ENCODE peak calls at places on chromosome 14, in seven cellular contexts. One of them, this sample, is unnamed.

GRCh38 chr14:92645841-92646478 is 102.5 kb downstream of the LGMN start:
- DNase-seq in sigmoid colon: no peak
- DNase-seq in brain microvascular endothelial cell: no peak
- DNase-seq in GM12865: no peak
- DNase-seq in esophagus muscularis mucosa: no peak
- DNase-seq in lung: no peak
- DNase-seq in upper lobe of right lung: no peak
- DNase-seq in this sample: no peak

GRCh38 chr14:54776361-54777001 is 126.1 kb downstream of the GCH1 start:
- DNase-seq in upper lobe of right lung: peak
- DNase-seq in lung: no peak
- DNase-seq in sigmoid colon: peak
- DNase-seq in brain microvascular endothelial cell: peak
- DNase-seq in GM12865: peak
- DNase-seq in esophagus muscularis mucosa: no peak
- DNase-seq in this sample: peak

GRCh38 chr14:24121210-24121609 is 6.5 kb upstream of the NRL start:
- DNase-seq in esophagus muscularis mucosa: no peak
- DNase-seq in sigmoid colon: no peak
- DNase-seq in GM12865: no peak
- DNase-seq in lung: no peak
- DNase-seq in brain microvascular endothelial cell: no peak
- DNase-seq in upper lobe of right lung: no peak
- DNase-seq in this sample: no peak

GRCh38 chr14:103556976-103557758 is 5.3 kb downstream of the BAG5 start:
- DNase-seq in brain microvascular endothelial cell: no peak
- DNase-seq in sigmoid colon: no peak
- DNase-seq in esophagus muscularis mucosa: no peak
- DNase-seq in GM12865: no peak
- DNase-seq in lung: no peak
- DNase-seq in upper lobe of right lung: no peak
- DNase-seq in this sample: no peak

GRCh38 chr14:93005838-93006237 is 82.9 kb downstream of the CHGA start:
- DNase-seq in esophagus muscularis mucosa: no peak
- DNase-seq in brain microvascular endothelial cell: no peak
- DNase-seq in lung: no peak
- DNase-seq in sigmoid colon: no peak
- DNase-seq in GM12865: no peak
- DNase-seq in upper lobe of right lung: no peak
- DNase-seq in this sample: no peak

GRCh38 chr14:73462815-73463214 is 4.5 kb upstream of the NUMB start:
- DNase-seq in brain microvascular endothelial cell: no peak
- DNase-seq in esophagus muscularis mucosa: no peak
- DNase-seq in sigmoid colon: no peak
- DNase-seq in upper lobe of right lung: no peak
- DNase-seq in GM12865: no peak
- DNase-seq in lung: no peak
- DNase-seq in this sample: no peak

GRCh38 chr14:22977684-22978486 is 4.5 kb downstream of the AJUBA start:
- DNase-seq in upper lobe of right lung: peak
- DNase-seq in esophagus muscularis mucosa: no peak
- DNase-seq in lung: peak
- DNase-seq in GM12865: no peak
- DNase-seq in sigmoid colon: peak
- DNase-seq in brain microvascular endothelial cell: no peak
- DNase-seq in this sample: no peak

GRCh38 chr14:24289649-24290283 is 9.8 kb downstream of the DHRS1 start:
- DNase-seq in brain microvascular endothelial cell: no peak
- DNase-seq in GM12865: peak
- DNase-seq in sigmoid colon: no peak
- DNase-seq in lung: no peak
- DNase-seq in esophagus muscularis mucosa: no peak
- DNase-seq in upper lobe of right lung: no peak
- DNase-seq in this sample: no peak

GRCh38 chr14:49959822-49960408 is 67.0 kb downstream of the ARF6 start:
- DNase-seq in GM12865: peak
- DNase-seq in brain microvascular endothelial cell: no peak
- DNase-seq in sigmoid colon: no peak
- DNase-seq in lung: no peak
- DNase-seq in upper lobe of right lung: no peak
- DNase-seq in esophagus muscularis mucosa: no peak
- DNase-seq in this sample: no peak

GRCh38 chr14:41137741-41138140 is 468.9 kb upstream of the LRFN5 start:
- DNase-seq in sigmoid colon: no peak
- DNase-seq in upper lobe of right lung: no peak
- DNase-seq in lung: no peak
- DNase-seq in GM12865: no peak
- DNase-seq in esophagus muscularis mucosa: no peak
- DNase-seq in brain microvascular endothelial cell: no peak
- DNase-seq in this sample: no peak

GRCh38 chr14:105039458-105040205 is 18.7 kb upstream of the CDCA4 start:
- DNase-seq in esophagus muscularis mucosa: no peak
- DNase-seq in upper lobe of right lung: no peak
- DNase-seq in sigmoid colon: no peak
- DNase-seq in lung: no peak
- DNase-seq in GM12865: no peak
- DNase-seq in brain microvascular endothelial cell: no peak
- DNase-seq in this sample: no peak

GRCh38 chr14:34214961-34215360 is 247.1 kb downstream of the SPTSSA start:
- DNase-seq in upper lobe of right lung: no peak
- DNase-seq in sigmoid colon: no peak
- DNase-seq in brain microvascular endothelial cell: no peak
- DNase-seq in GM12865: no peak
- DNase-seq in esophagus muscularis mucosa: no peak
- DNase-seq in lung: no peak
- DNase-seq in this sample: no peak

GRCh38 chr14:69880851-69881250 is 1.6 kb downstream of the SMOC1 start:
- DNase-seq in upper lobe of right lung: no peak
- DNase-seq in esophagus muscularis mucosa: no peak
- DNase-seq in brain microvascular endothelial cell: no peak
- DNase-seq in GM12865: no peak
- DNase-seq in lung: no peak
- DNase-seq in sigmoid colon: no peak
- DNase-seq in this sample: no peak

GRCh38 chr14:105169776-105170655 is 1.4 kb upstream of the JAG2 start:
- DNase-seq in lung: no peak
- DNase-seq in sigmoid colon: no peak
- DNase-seq in brain microvascular endothelial cell: no peak
- DNase-seq in esophagus muscularis mucosa: no peak
- DNase-seq in GM12865: no peak
- DNase-seq in upper lobe of right lung: no peak
- DNase-seq in this sample: no peak

GRCh38 chr14:35944847-35945246 is 118.7 kb downstream of the BRMS1L start:
- DNase-seq in GM12865: peak
- DNase-seq in sigmoid colon: no peak
- DNase-seq in upper lobe of right lung: no peak
- DNase-seq in brain microvascular endothelial cell: no peak
- DNase-seq in esophagus muscularis mucosa: peak
- DNase-seq in lung: no peak
- DNase-seq in this sample: no peak

GRCh38 chr14:69298131-69299071 is 38.4 kb downstream of the GALNT16 start:
- DNase-seq in brain microvascular endothelial cell: no peak
- DNase-seq in esophagus muscularis mucosa: no peak
- DNase-seq in upper lobe of right lung: peak
- DNase-seq in lung: no peak
- DNase-seq in GM12865: no peak
- DNase-seq in sigmoid colon: no peak
- DNase-seq in this sample: no peak

GRCh38 chr14:100709252-100709955 is 17.3 kb upstream of the DLK1 start:
- DNase-seq in GM12865: no peak
- DNase-seq in lung: no peak
- DNase-seq in esophagus muscularis mucosa: no peak
- DNase-seq in sigmoid colon: no peak
- DNase-seq in brain microvascular endothelial cell: no peak
- DNase-seq in upper lobe of right lung: no peak
- DNase-seq in this sample: no peak

GRCh38 chr14:100709956-100710284 is 16.8 kb upstream of the DLK1 start:
- DNase-seq in brain microvascular endothelial cell: no peak
- DNase-seq in GM12865: no peak
- DNase-seq in sigmoid colon: no peak
- DNase-seq in upper lobe of right lung: no peak
- DNase-seq in esophagus muscularis mucosa: no peak
- DNase-seq in lung: no peak
- DNase-seq in this sample: no peak

GRCh38 chr14:100710391-100711116 is 16.1 kb upstream of the DLK1 start:
- DNase-seq in lung: no peak
- DNase-seq in brain microvascular endothelial cell: no peak
- DNase-seq in upper lobe of right lung: no peak
- DNase-seq in sigmoid colon: no peak
- DNase-seq in GM12865: no peak
- DNase-seq in esophagus muscularis mucosa: no peak
- DNase-seq in this sample: no peak

GRCh38 chr14:100706860-100707259 is 19.8 kb upstream of the DLK1 start:
- DNase-seq in upper lobe of right lung: no peak
- DNase-seq in lung: no peak
- DNase-seq in brain microvascular endothelial cell: no peak
- DNase-seq in GM12865: no peak
- DNase-seq in sigmoid colon: no peak
- DNase-seq in esophagus muscularis mucosa: no peak
- DNase-seq in this sample: no peak

DNA sequence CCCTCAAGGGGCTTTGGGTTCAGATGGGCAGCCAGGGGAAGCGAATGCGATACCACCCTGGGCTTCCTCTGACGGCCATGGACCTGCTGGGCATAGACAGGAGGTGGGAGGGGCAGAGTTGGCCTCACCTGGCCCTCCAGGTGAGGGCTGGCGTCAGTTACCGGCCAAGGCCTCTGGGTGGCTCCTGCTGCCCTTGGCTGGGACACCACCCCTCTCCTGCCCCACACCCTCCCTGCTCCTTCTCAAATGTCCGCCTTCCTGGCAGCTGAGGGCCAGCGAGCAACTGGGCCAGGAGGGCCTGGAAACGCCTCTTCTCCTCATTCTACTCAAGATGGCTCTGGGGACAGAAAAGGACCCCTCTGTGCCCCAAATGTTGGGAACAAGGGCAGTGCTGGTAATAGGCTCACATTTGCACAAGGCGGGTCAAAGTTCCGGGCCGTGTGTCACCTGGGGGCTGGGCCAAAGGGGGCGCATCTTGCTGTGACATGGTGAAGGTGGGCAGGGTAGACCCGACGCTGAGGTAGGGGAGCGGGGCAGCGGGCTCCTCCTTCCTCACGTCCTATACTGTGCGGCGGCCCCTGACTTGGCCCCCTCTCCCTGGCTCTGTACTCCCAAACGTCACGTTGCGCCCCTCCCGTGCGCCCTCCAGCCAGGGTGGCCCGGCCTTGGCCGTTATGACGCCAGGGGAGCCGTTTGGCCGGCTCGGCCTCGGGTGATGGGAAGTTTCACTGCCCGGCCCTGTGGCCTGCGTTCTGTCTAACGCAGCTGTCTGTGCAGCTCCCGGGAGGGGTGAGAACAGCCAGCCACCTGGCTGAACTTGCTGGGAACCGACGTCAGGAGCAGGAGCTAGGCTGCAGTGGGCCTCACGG is 18.1 kb upstream of the DLK1 start:
- DNase-seq in sigmoid colon: peak
- DNase-seq in GM12865: no peak
- DNase-seq in lung: peak
- DNase-seq in upper lobe of right lung: peak
- DNase-seq in esophagus muscularis mucosa: no peak
- DNase-seq in brain microvascular endothelial cell: no peak
- DNase-seq in this sample: no peak
- TF ChIP-seq CTCF in sigmoid colon: no peak
- TF ChIP-seq CTCF in GM12865: no peak
- TF ChIP-seq CTCF in lung: no peak
- TF ChIP-seq CTCF in upper lobe of right lung: peak
- TF ChIP-seq CTCF in esophagus muscularis mucosa: no peak
- TF ChIP-seq CTCF in brain microvascular endothelial cell: no peak
- TF ChIP-seq CTCF in this sample: no peak

GRCh38 chr14:106562451-106562850 is 1036.1 kb downstream of the TMEM121 start:
- DNase-seq in GM12865: no peak
- DNase-seq in lung: no peak
- DNase-seq in brain microvascular endothelial cell: no peak
- DNase-seq in upper lobe of right lung: no peak
- DNase-seq in esophagus muscularis mucosa: no peak
- DNase-seq in sigmoid colon: no peak
- DNase-seq in this sample: no peak

DNA sequence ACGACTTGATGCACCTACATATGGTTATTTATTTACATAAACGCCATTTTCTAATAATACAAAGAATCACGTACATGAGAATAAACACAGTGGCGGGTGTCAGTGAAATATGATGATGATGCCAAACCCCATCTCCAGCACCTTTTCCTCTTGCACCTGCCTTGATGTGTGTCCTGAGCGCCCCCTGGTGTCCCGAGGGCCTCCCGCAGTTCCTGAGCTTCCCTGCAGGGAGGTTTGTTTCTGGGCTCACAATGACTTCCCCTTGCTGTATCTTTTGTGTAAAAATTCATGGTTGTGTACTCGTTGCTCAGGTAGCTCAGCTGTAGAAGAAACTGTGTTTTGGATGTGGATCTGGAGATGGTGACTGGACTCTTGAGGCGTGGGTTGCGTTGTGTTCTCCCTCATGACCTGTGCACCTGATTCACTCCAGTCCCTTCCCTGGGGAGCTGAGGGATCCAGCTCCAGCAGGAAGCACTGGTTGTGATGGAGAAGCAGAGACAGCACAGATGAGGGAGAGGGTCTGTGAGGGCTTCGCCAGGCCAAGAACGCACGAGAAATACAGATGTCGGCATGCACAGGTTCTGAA is 1037.8 kb downstream of the TMEM121 start:
- DNase-seq in brain microvascular endothelial cell: no peak
- DNase-seq in lung: peak
- DNase-seq in upper lobe of right lung: peak
- DNase-seq in sigmoid colon: no peak
- DNase-seq in esophagus muscularis mucosa: peak
- DNase-seq in GM12865: peak
- DNase-seq in this sample: peak
- TF ChIP-seq CTCF in brain microvascular endothelial cell: no peak
- TF ChIP-seq CTCF in lung: no peak
- TF ChIP-seq CTCF in upper lobe of right lung: peak
- TF ChIP-seq CTCF in sigmoid colon: no peak
- TF ChIP-seq CTCF in esophagus muscularis mucosa: no peak
- TF ChIP-seq CTCF in GM12865: peak
- TF ChIP-seq CTCF in this sample: peak

GRCh38 chr14:29521526-29522137 is 406.0 kb downstream of the PRKD1 start:
- DNase-seq in upper lobe of right lung: no peak
- DNase-seq in lung: no peak
- DNase-seq in GM12865: peak
- DNase-seq in esophagus muscularis mucosa: no peak
- DNase-seq in brain microvascular endothelial cell: no peak
- DNase-seq in sigmoid colon: no peak
- DNase-seq in this sample: no peak
- TF ChIP-seq CTCF in upper lobe of right lung: no peak
- TF ChIP-seq CTCF in lung: no peak
- TF ChIP-seq CTCF in GM12865: peak
- TF ChIP-seq CTCF in esophagus muscularis mucosa: no peak
- TF ChIP-seq CTCF in brain microvascular endothelial cell: peak
- TF ChIP-seq CTCF in sigmoid colon: no peak
- TF ChIP-seq CTCF in this sample: no peak

GRCh38 chr14:64060648-64061096 is 207.9 kb downstream of the SYNE2 start:
- DNase-seq in sigmoid colon: no peak
- DNase-seq in brain microvascular endothelial cell: peak
- DNase-seq in esophagus muscularis mucosa: no peak
- DNase-seq in lung: no peak
- DNase-seq in GM12865: peak
- DNase-seq in upper lobe of right lung: no peak
- DNase-seq in this sample: no peak
- TF ChIP-seq CTCF in sigmoid colon: no peak
- TF ChIP-seq CTCF in brain microvascular endothelial cell: peak
- TF ChIP-seq CTCF in esophagus muscularis mucosa: no peak
- TF ChIP-seq CTCF in lung: no peak
- TF ChIP-seq CTCF in GM12865: peak
- TF ChIP-seq CTCF in upper lobe of right lung: peak
- TF ChIP-seq CTCF in this sample: peak

GRCh38 chr14:37890095-37890494 is 294.7 kb downstream of the TTC6 start:
- DNase-seq in esophagus muscularis mucosa: no peak
- DNase-seq in GM12865: no peak
- DNase-seq in brain microvascular endothelial cell: no peak
- DNase-seq in upper lobe of right lung: no peak
- DNase-seq in lung: no peak
- DNase-seq in sigmoid colon: no peak
- DNase-seq in this sample: no peak
- TF ChIP-seq CTCF in esophagus muscularis mucosa: no peak
- TF ChIP-seq CTCF in GM12865: no peak
- TF ChIP-seq CTCF in brain microvascular endothelial cell: no peak
- TF ChIP-seq CTCF in upper lobe of right lung: no peak
- TF ChIP-seq CTCF in lung: no peak
- TF ChIP-seq CTCF in sigmoid colon: no peak
- TF ChIP-seq CTCF in this sample: no peak